ENCODE peak calls at places on chromosomes 3 and 15, in six cellular contexts. H, X, I, K, D and Z are unnamed samples.

GRCh38 chr3:184184546-184185234 is 1.3 kb upstream of the ABCF3 start:
- DNase-seq in H (no peak), X (no peak), I (no peak), K (no peak), D (no peak), Z (no peak)

GRCh38 chr3:174440350-174440716 is 418.8 kb upstream of the NAALADL2 start:
- DNase-seq in H (no peak), X (no peak), I (peak; percentile 78), K (peak; percentile 38), D (no peak), Z (peak; percentile 59)

GRCh38 chr3:168431436-168431835 is 335.7 kb upstream of the GOLIM4 start:
- DNase-seq in H (no peak), X (no peak), I (no peak), K (no peak), D (peak; percentile 1), Z (no peak)

GRCh38 chr3:184395320-184395660 is 15.4 kb downstream of the CHRD start:
- DNase-seq in H (no peak), X (no peak), I (no peak), K (no peak), D (no peak), Z (no peak)

GRCh38 chr3:142315083-142315482 is 89.7 kb upstream of the GK5 start:
- DNase-seq in H (peak; percentile 50), X (no peak), I (no peak), K (no peak), D (peak; percentile 88), Z (peak; percentile 4)

GRCh38 chr3:71998995-71999673 is 214.2 kb upstream of the PROK2 start:
- DNase-seq in H (peak; percentile 39), X (no peak), I (no peak), K (no peak), D (peak; percentile 95), Z (no peak)

GRCh38 chr15:101264011-101264410 is 12.2 kb upstream of the CHSY1 start:
- DNase-seq in H (no peak), X (peak; percentile 69), I (no peak), K (no peak), D (peak; percentile 35), Z (no peak)

GRCh38 chr3:134666052-134666451 is 15.2 kb upstream of the KY start:
- DNase-seq in H (no peak), X (no peak), I (no peak), K (no peak), D (no peak), Z (no peak)

GRCh38 chr15:68183886-68184285 is 21.2 kb downstream of the CALML4 start:
- DNase-seq in H (no peak), X (no peak), I (no peak), K (no peak), D (no peak), Z (no peak)

GRCh38 chr15:69675727-69676126 is 223.1 kb downstream of the RPLP1 start:
- DNase-seq in H (no peak), X (no peak), I (no peak), K (no peak), D (no peak), Z (no peak)